ENCODE peak calls at places on chromosomes 3 and 15, in six cellular contexts. One of them, this sample, is unnamed.

GRCh38 chr3:11690863-11691833 is 47.4 kb upstream of the VGLL4 start:
- DNase-seq in lower lobe of right lung: no peak
- DNase-seq in AG20443: peak; percentile 28
- DNase-seq in ACHN: peak; percentile 62
- DNase-seq in CD4-positive, alpha-beta T cell: no peak
- DNase-seq in NB4: no peak
- DNase-seq in this sample: no peak

GRCh38 chr3:117736851-117737250 is 1027.3 kb downstream of the TUSC7 start:
- DNase-seq in ACHN: no peak
- DNase-seq in AG20443: no peak
- DNase-seq in CD4-positive, alpha-beta T cell: no peak
- DNase-seq in NB4: no peak
- DNase-seq in lower lobe of right lung: no peak
- DNase-seq in this sample: no peak

GRCh38 chr15:79724804-79725203 is 172.0 kb downstream of the MTHFS start:
- DNase-seq in NB4: peak; percentile 52
- DNase-seq in CD4-positive, alpha-beta T cell: no peak
- DNase-seq in AG20443: no peak
- DNase-seq in lower lobe of right lung: no peak
- DNase-seq in ACHN: no peak
- DNase-seq in this sample: no peak

GRCh38 chr15:34721802-34722795 is 32.7 kb downstream of the GJD2 start:
- DNase-seq in CD4-positive, alpha-beta T cell: no peak
- DNase-seq in lower lobe of right lung: no peak
- DNase-seq in NB4: no peak
- DNase-seq in AG20443: peak; percentile 87
- DNase-seq in ACHN: peak; percentile 0
- DNase-seq in this sample: peak; percentile 95

GRCh38 chr3:45223889-45224730 is 2.0 kb downstream of the TMEM158 start:
- DNase-seq in ACHN: no peak
- DNase-seq in lower lobe of right lung: no peak
- DNase-seq in NB4: peak; percentile 34
- DNase-seq in CD4-positive, alpha-beta T cell: no peak
- DNase-seq in AG20443: no peak
- DNase-seq in this sample: no peak

GRCh38 chr3:13686332-13686731 is 137.4 kb downstream of the FBLN2 start:
- DNase-seq in ACHN: no peak
- DNase-seq in lower lobe of right lung: no peak
- DNase-seq in CD4-positive, alpha-beta T cell: no peak
- DNase-seq in NB4: no peak
- DNase-seq in AG20443: no peak
- DNase-seq in this sample: no peak

GRCh38 chr3:102736961-102737304 is 302.1 kb downstream of the ZPLD1 start:
- DNase-seq in CD4-positive, alpha-beta T cell: no peak
- DNase-seq in lower lobe of right lung: no peak
- DNase-seq in NB4: no peak
- DNase-seq in AG20443: no peak
- DNase-seq in ACHN: no peak
- DNase-seq in this sample: no peak

GRCh38 chr3:128775906-128776542 is 50.0 kb downstream of the RAB7A start:
- DNase-seq in CD4-positive, alpha-beta T cell: no peak
- DNase-seq in ACHN: no peak
- DNase-seq in AG20443: no peak
- DNase-seq in lower lobe of right lung: no peak
- DNase-seq in NB4: no peak
- DNase-seq in this sample: no peak

GRCh38 chr3:12222765-12223485 is 64.2 kb upstream of the TIMP4 start:
- DNase-seq in lower lobe of right lung: no peak
- DNase-seq in AG20443: peak; percentile 53
- DNase-seq in NB4: peak; percentile 58
- DNase-seq in CD4-positive, alpha-beta T cell: no peak
- DNase-seq in ACHN: no peak
- DNase-seq in this sample: no peak

GRCh38 chr15:23736291-23736690 is 49.2 kb upstream of the NDN start:
- DNase-seq in NB4: no peak
- DNase-seq in lower lobe of right lung: no peak
- DNase-seq in ACHN: no peak
- DNase-seq in CD4-positive, alpha-beta T cell: no peak
- DNase-seq in AG20443: no peak
- DNase-seq in this sample: no peak

GRCh38 chr3:66405701-66406091 is 95.1 kb downstream of the LRIG1 start:
- DNase-seq in ACHN: peak; percentile 21
- DNase-seq in NB4: no peak
- DNase-seq in CD4-positive, alpha-beta T cell: no peak
- DNase-seq in lower lobe of right lung: no peak
- DNase-seq in AG20443: peak; percentile 89
- DNase-seq in this sample: no peak

GRCh38 chr15:32718822-32719716 is 1.3 kb downstream of the GREM1 start:
- DNase-seq in lower lobe of right lung: peak; percentile 48
- DNase-seq in ACHN: peak; percentile 4
- DNase-seq in CD4-positive, alpha-beta T cell: no peak
- DNase-seq in AG20443: peak; percentile 28
- DNase-seq in NB4: no peak
- DNase-seq in this sample: no peak

GRCh38 chr3:168034152-168034928 is 61.4 kb downstream of the GOLIM4 start:
- DNase-seq in NB4: no peak
- DNase-seq in CD4-positive, alpha-beta T cell: no peak
- DNase-seq in lower lobe of right lung: no peak
- DNase-seq in AG20443: peak; percentile 70
- DNase-seq in ACHN: peak; percentile 33
- DNase-seq in this sample: no peak

GRCh38 chr3:119443179-119443578 is 20.2 kb downstream of the TMEM39A start:
- DNase-seq in NB4: no peak
- DNase-seq in CD4-positive, alpha-beta T cell: no peak
- DNase-seq in ACHN: no peak
- DNase-seq in lower lobe of right lung: no peak
- DNase-seq in AG20443: no peak
- DNase-seq in this sample: no peak

GRCh38 chr3:127446756-127447155 is 143.8 kb downstream of the TPRA1 start:
- DNase-seq in lower lobe of right lung: no peak
- DNase-seq in ACHN: no peak
- DNase-seq in AG20443: no peak
- DNase-seq in NB4: no peak
- DNase-seq in CD4-positive, alpha-beta T cell: no peak
- DNase-seq in this sample: peak; percentile 55

GRCh38 chr3:64766463-64766862 is 78.7 kb upstream of the ADAMTS9 start:
- DNase-seq in lower lobe of right lung: no peak
- DNase-seq in ACHN: no peak
- DNase-seq in AG20443: no peak
- DNase-seq in NB4: no peak
- DNase-seq in CD4-positive, alpha-beta T cell: no peak
- DNase-seq in this sample: no peak

GRCh38 chr3:192772495-192772894 is 45.2 kb upstream of the FGF12 start:
- DNase-seq in lower lobe of right lung: no peak
- DNase-seq in NB4: peak; percentile 20
- DNase-seq in AG20443: peak; percentile 47
- DNase-seq in ACHN: peak; percentile 19
- DNase-seq in CD4-positive, alpha-beta T cell: no peak
- DNase-seq in this sample: no peak

GRCh38 chr3:134840459-134840858 is 45.4 kb downstream of the EPHB1 start:
- DNase-seq in NB4: peak; percentile 5
- DNase-seq in CD4-positive, alpha-beta T cell: no peak
- DNase-seq in AG20443: no peak
- DNase-seq in lower lobe of right lung: no peak
- DNase-seq in ACHN: no peak
- DNase-seq in this sample: no peak

GRCh38 chr15:51144021-51144532 is 49.4 kb upstream of the TNFAIP8L3 start:
- DNase-seq in AG20443: peak; percentile 47
- DNase-seq in NB4: peak; percentile 26
- DNase-seq in lower lobe of right lung: no peak
- DNase-seq in CD4-positive, alpha-beta T cell: no peak
- DNase-seq in ACHN: peak; percentile 5
- DNase-seq in this sample: no peak

GRCh38 chr15:55407631-55407948 is 569 bp downstream of the CCPG1 start:
- DNase-seq in ACHN: peak; percentile 44
- DNase-seq in lower lobe of right lung: no peak
- DNase-seq in NB4: no peak
- DNase-seq in CD4-positive, alpha-beta T cell: no peak
- DNase-seq in AG20443: peak; percentile 38
- DNase-seq in this sample: no peak

GRCh38 chr3:31981206-31982181 is at the start of the genes OSBPL10 and ZNF860:
- DNase-seq in CD4-positive, alpha-beta T cell: no peak
- DNase-seq in NB4: peak; percentile 29
- DNase-seq in ACHN: peak; percentile 92
- DNase-seq in lower lobe of right lung: peak; percentile 89
- DNase-seq in AG20443: peak; percentile 77
- DNase-seq in this sample: peak; percentile 95

GRCh38 chr3:105593315-105593714 is 226.6 kb downstream of the ALCAM start:
- DNase-seq in CD4-positive, alpha-beta T cell: no peak
- DNase-seq in AG20443: no peak
- DNase-seq in ACHN: no peak
- DNase-seq in NB4: no peak
- DNase-seq in lower lobe of right lung: no peak
- DNase-seq in this sample: peak; percentile 72

GRCh38 chr3:44561076-44561475 is 6.1 kb downstream of the ZKSCAN7 start:
- DNase-seq in NB4: no peak
- DNase-seq in CD4-positive, alpha-beta T cell: no peak
- DNase-seq in AG20443: no peak
- DNase-seq in lower lobe of right lung: no peak
- DNase-seq in ACHN: no peak
- DNase-seq in this sample: no peak

GRCh38 chr15:31489281-31489680 is 162.6 kb downstream of the KLF13 start:
- DNase-seq in NB4: no peak
- DNase-seq in ACHN: no peak
- DNase-seq in AG20443: no peak
- DNase-seq in lower lobe of right lung: no peak
- DNase-seq in CD4-positive, alpha-beta T cell: no peak
- DNase-seq in this sample: peak; percentile 74

This sample was measured in posterior vena cava.